ENCODE peak calls at places on chromosomes 3 and 15, in five cellular contexts. One of them, this sample, is unnamed.

GRCh38 chr15:82105458-82106205 is 59.8 kb upstream of the MEX3B start:
- DNase-seq in AG04450: no peak
- DNase-seq in skeletal muscle cell: peak
- DNase-seq in OCI-LY7: no peak
- DNase-seq in fibroblast of mammary gland: peak
- DNase-seq in this sample: no peak

GRCh38 chr3:14170569-14171159 is 7.7 kb downstream of the XPC start:
- DNase-seq in skeletal muscle cell: peak
- DNase-seq in OCI-LY7: no peak
- DNase-seq in fibroblast of mammary gland: peak
- DNase-seq in AG04450: peak
- DNase-seq in this sample: no peak

GRCh38 chr15:38254065-38254883 is 1.6 kb downstream of the SPRED1 start:
- DNase-seq in AG04450: no peak
- DNase-seq in skeletal muscle cell: peak
- DNase-seq in fibroblast of mammary gland: peak
- DNase-seq in OCI-LY7: peak
- DNase-seq in this sample: no peak

GRCh38 chr3:169304716-169305115 is 358.8 kb downstream of the MECOM start:
- DNase-seq in skeletal muscle cell: no peak
- DNase-seq in fibroblast of mammary gland: no peak
- DNase-seq in AG04450: no peak
- DNase-seq in OCI-LY7: no peak
- DNase-seq in this sample: no peak

GRCh38 chr3:17730318-17730967 is 12.0 kb downstream of the TBC1D5 start:
- DNase-seq in OCI-LY7: no peak
- DNase-seq in skeletal muscle cell: no peak
- DNase-seq in fibroblast of mammary gland: peak
- DNase-seq in AG04450: peak
- DNase-seq in this sample: no peak

GRCh38 chr3:131795382-131796085 is 239.3 kb downstream of the CPNE4 start:
- DNase-seq in OCI-LY7: no peak
- DNase-seq in AG04450: no peak
- DNase-seq in skeletal muscle cell: no peak
- DNase-seq in fibroblast of mammary gland: no peak
- DNase-seq in this sample: no peak

GRCh38 chr3:126109860-126110235 is 25.9 kb upstream of the SLC41A3 start:
- DNase-seq in OCI-LY7: no peak
- DNase-seq in fibroblast of mammary gland: no peak
- DNase-seq in AG04450: no peak
- DNase-seq in skeletal muscle cell: no peak
- DNase-seq in this sample: peak

GRCh38 chr15:76861815-76862397 is 43.2 kb downstream of the SCAPER start:
- DNase-seq in fibroblast of mammary gland: no peak
- DNase-seq in OCI-LY7: no peak
- DNase-seq in skeletal muscle cell: no peak
- DNase-seq in AG04450: no peak
- DNase-seq in this sample: no peak

GRCh38 chr15:82918607-82919230 is 33.8 kb downstream of the HOMER2 start:
- DNase-seq in AG04450: no peak
- DNase-seq in OCI-LY7: no peak
- DNase-seq in fibroblast of mammary gland: no peak
- DNase-seq in skeletal muscle cell: no peak
- DNase-seq in this sample: no peak

GRCh38 chr3:28799084-28799483 is 450.5 kb upstream of the AZI2 start:
- DNase-seq in fibroblast of mammary gland: peak
- DNase-seq in skeletal muscle cell: no peak
- DNase-seq in AG04450: no peak
- DNase-seq in OCI-LY7: no peak
- DNase-seq in this sample: no peak

GRCh38 chr3:171351676-171352075 is 108.5 kb downstream of the TNIK start:
- DNase-seq in skeletal muscle cell: peak
- DNase-seq in OCI-LY7: no peak
- DNase-seq in AG04450: peak
- DNase-seq in fibroblast of mammary gland: peak
- DNase-seq in this sample: no peak

GRCh38 chr3:139491966-139492365 is 15.7 kb upstream of the RBP2 start:
- DNase-seq in skeletal muscle cell: no peak
- DNase-seq in AG04450: no peak
- DNase-seq in OCI-LY7: no peak
- DNase-seq in fibroblast of mammary gland: no peak
- DNase-seq in this sample: no peak
- H3K4me3 ChIP-seq in skeletal muscle cell: no peak
- H3K4me3 ChIP-seq in AG04450: no peak
- H3K4me3 ChIP-seq in OCI-LY7: no peak
- H3K4me3 ChIP-seq in fibroblast of mammary gland: no peak
- H3K4me3 ChIP-seq in this sample: no peak

GRCh38 chr3:111734652-111735051 is 124.4 kb upstream of the PHLDB2 start:
- DNase-seq in OCI-LY7: no peak
- DNase-seq in fibroblast of mammary gland: no peak
- DNase-seq in AG04450: no peak
- DNase-seq in skeletal muscle cell: no peak
- DNase-seq in this sample: no peak
- H3K4me3 ChIP-seq in OCI-LY7: no peak
- H3K4me3 ChIP-seq in fibroblast of mammary gland: no peak
- H3K4me3 ChIP-seq in AG04450: no peak
- H3K4me3 ChIP-seq in skeletal muscle cell: no peak
- H3K4me3 ChIP-seq in this sample: no peak

DNA sequence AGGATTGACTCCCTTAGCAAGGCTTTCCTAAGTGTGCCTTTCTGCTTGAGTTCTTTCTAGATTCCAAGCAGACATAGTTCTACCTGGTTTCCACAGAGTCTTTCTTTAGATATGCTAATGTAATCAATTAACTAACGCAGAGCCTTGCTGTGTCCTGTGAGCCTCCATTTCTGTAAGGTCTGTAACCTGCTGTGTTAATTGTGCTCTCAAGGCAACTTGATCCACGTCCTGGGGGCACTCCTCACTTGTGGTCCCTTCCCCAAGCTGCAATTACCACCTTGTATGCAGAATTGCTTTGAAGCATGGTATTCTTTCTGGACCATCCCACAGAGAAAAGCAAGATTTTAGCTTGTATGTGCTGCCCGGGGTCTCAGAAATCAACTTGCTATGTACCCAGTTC is 29.5 kb upstream of the THSD4 start:
- DNase-seq in OCI-LY7: no peak
- DNase-seq in fibroblast of mammary gland: no peak
- DNase-seq in AG04450: no peak
- DNase-seq in skeletal muscle cell: no peak
- DNase-seq in this sample: no peak
- H3K4me3 ChIP-seq in OCI-LY7: no peak
- H3K4me3 ChIP-seq in fibroblast of mammary gland: no peak
- H3K4me3 ChIP-seq in AG04450: no peak
- H3K4me3 ChIP-seq in skeletal muscle cell: no peak
- H3K4me3 ChIP-seq in this sample: no peak

GRCh38 chr3:177071496-177072156 is 125.7 kb downstream of the TBL1XR1 start:
- DNase-seq in skeletal muscle cell: no peak
- DNase-seq in OCI-LY7: no peak
- DNase-seq in fibroblast of mammary gland: no peak
- DNase-seq in AG04450: no peak
- DNase-seq in this sample: no peak
- H3K4me3 ChIP-seq in skeletal muscle cell: no peak
- H3K4me3 ChIP-seq in OCI-LY7: no peak
- H3K4me3 ChIP-seq in fibroblast of mammary gland: no peak
- H3K4me3 ChIP-seq in AG04450: no peak
- H3K4me3 ChIP-seq in this sample: no peak

GRCh38 chr3:101619734-101620133 is 45.8 kb downstream of the PCNP start:
- DNase-seq in OCI-LY7: no peak
- DNase-seq in skeletal muscle cell: no peak
- DNase-seq in AG04450: no peak
- DNase-seq in fibroblast of mammary gland: no peak
- DNase-seq in this sample: no peak
- H3K4me3 ChIP-seq in OCI-LY7: no peak
- H3K4me3 ChIP-seq in skeletal muscle cell: no peak
- H3K4me3 ChIP-seq in AG04450: no peak
- H3K4me3 ChIP-seq in fibroblast of mammary gland: no peak
- H3K4me3 ChIP-seq in this sample: no peak

DNA sequence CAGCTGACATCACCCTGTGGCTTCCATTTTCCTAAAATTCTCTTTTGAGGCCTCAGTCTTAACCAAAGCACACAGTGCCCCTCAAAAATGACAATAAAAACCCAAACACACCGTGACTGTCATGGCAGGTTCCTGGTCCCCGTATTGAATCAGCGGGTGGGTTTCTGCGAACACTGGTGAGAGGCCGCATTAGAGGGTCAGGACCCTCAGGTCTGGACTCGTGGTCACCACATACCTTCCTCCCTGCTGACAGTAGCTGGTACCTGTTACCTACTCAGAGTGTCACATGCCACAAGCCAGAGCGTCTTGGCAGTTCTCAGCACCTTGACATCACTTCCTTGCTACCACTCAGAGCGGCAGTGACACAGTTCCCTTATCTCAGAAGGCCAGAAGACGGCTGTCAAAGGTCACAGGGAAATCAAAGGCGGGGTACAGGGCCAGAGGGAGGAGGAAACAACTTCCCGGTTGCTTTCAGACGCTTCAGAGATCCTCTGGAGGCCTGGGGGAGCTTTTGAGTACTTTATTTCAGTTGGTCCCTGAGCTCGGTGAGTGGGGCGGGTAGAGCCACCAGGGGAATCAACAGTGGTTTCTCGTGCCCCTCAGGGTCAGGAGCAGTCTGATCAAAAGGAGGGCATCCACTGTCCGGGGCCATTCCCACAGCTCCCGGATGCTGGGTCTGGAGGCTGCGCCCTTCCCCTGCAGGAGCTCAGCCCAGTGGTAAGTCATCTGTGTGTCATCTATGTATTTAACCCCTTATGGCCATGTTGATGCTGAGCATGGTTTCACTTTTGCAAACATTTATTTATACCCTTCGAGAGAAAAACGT is at the start of the genes CCR5AS and CCRL2:
- DNase-seq in OCI-LY7: no peak
- DNase-seq in skeletal muscle cell: no peak
- DNase-seq in fibroblast of mammary gland: peak
- DNase-seq in AG04450: no peak
- DNase-seq in this sample: no peak
- H3K4me3 ChIP-seq in OCI-LY7: peak
- H3K4me3 ChIP-seq in skeletal muscle cell: no peak
- H3K4me3 ChIP-seq in fibroblast of mammary gland: no peak
- H3K4me3 ChIP-seq in AG04450: no peak
- H3K4me3 ChIP-seq in this sample: peak

DNA sequence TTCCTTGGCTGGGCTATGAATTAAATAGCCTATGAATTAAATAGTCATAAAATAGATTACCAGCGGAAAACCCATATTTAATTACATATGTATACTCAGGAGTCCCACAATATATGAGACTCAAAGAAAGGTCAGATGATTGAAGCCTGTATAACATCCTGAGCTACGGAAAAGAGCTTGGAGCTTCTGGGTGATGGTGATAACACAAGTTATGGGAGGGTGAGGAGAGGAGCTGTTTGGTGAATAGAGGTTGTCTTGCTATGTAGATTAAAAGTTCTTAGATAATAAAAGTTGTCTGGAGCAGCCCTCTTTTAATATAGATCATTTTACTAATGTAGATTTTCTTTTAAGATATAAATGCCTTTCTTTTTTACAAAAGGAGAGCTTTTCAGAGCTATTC is 1.8 kb downstream of the PML start:
- DNase-seq in fibroblast of mammary gland: no peak
- DNase-seq in AG04450: no peak
- DNase-seq in OCI-LY7: no peak
- DNase-seq in skeletal muscle cell: no peak
- DNase-seq in this sample: no peak
- H3K4me3 ChIP-seq in fibroblast of mammary gland: peak
- H3K4me3 ChIP-seq in AG04450: peak
- H3K4me3 ChIP-seq in OCI-LY7: peak
- H3K4me3 ChIP-seq in skeletal muscle cell: peak
- H3K4me3 ChIP-seq in this sample: peak

GRCh38 chr15:71708741-71709140 is 101.6 kb upstream of the NR2E3 start:
- DNase-seq in fibroblast of mammary gland: peak
- DNase-seq in AG04450: no peak
- DNase-seq in skeletal muscle cell: no peak
- DNase-seq in OCI-LY7: no peak
- DNase-seq in this sample: peak
- H3K4me3 ChIP-seq in fibroblast of mammary gland: no peak
- H3K4me3 ChIP-seq in AG04450: no peak
- H3K4me3 ChIP-seq in skeletal muscle cell: no peak
- H3K4me3 ChIP-seq in OCI-LY7: no peak
- H3K4me3 ChIP-seq in this sample: no peak